ENCODE peak calls at places on chromosomes 4 and X, in four cellular contexts. O, N, Y and A are unnamed samples.
A peak's percentile ranks its signal among the peaks of the same experiment; 100 is the strongest.

GRCh38 chr4:109359040-109359646 is 56.7 kb upstream of the COL25A1 start:
- DNase-seq in O (no peak), N (no peak), Y (no peak), A (no peak)

GRCh38 chr4:42397635-42398447 is 553 bp downstream of the SHISA3 start:
- DNase-seq in O (no peak), N (no peak), Y (no peak), A (peak; percentile 29)

GRCh38 chr4:165609653-165610052 is 230.8 kb downstream of the CPE start:
- DNase-seq in O (no peak), N (no peak), Y (no peak), A (no peak)

GRCh38 chr4:40330536-40330935 is 4.6 kb upstream of the CHRNA9 start:
- DNase-seq in O (no peak), N (no peak), Y (no peak), A (no peak)

GRCh38 chr4:41069268-41069667 is 145.1 kb downstream of the APBB2 start:
- DNase-seq in O (no peak), N (no peak), Y (no peak), A (no peak)

GRCh38 chrX:21946925-21947641 is 6.6 kb downstream of the SMS start:
- DNase-seq in O (no peak), N (no peak), Y (no peak), A (peak; percentile 46)

GRCh38 chrX:76802698-76803097 is 375.2 kb downstream of the MAGEE1 start:
- DNase-seq in O (peak; percentile 1), N (no peak), Y (no peak), A (peak; percentile 14)

GRCh38 chr4:31089815-31090214 is 369.6 kb downstream of the PCDH7 start:
- DNase-seq in O (no peak), N (no peak), Y (peak; percentile 97), A (no peak)

GRCh38 chr4:175536852-175537453 is 275.1 kb downstream of the GPM6A start:
- DNase-seq in O (peak; percentile 26), N (peak; percentile 17), Y (peak; percentile 72), A (peak; percentile 59)

GRCh38 chr4:79872738-79873137 is 200.3 kb downstream of the ANTXR2 start:
- DNase-seq in O (no peak), N (no peak), Y (no peak), A (no peak)

GRCh38 chrX:148043456-148043855 is 62.3 kb downstream of the FMR1NB start:
- DNase-seq in O (no peak), N (no peak), Y (no peak), A (peak; percentile 41)

GRCh38 chr4:148834804-148835598 is 392.8 kb upstream of the NR3C2 start:
- DNase-seq in O (no peak), N (no peak), Y (no peak), A (peak; percentile 26)

GRCh38 chr4:123418486-123418931 is 21.9 kb downstream of the SPRY1 start:
- DNase-seq in O (no peak), N (no peak), Y (no peak), A (peak; percentile 92)

GRCh38 chrX:110402091-110402854 is 43.6 kb downstream of the RTL9 start:
- DNase-seq in O (peak; percentile 24), N (peak; percentile 53), Y (no peak), A (no peak)

GRCh38 chr4:160877087-160877790 is 1286.6 kb downstream of the FSTL5 start:
- DNase-seq in O (no peak), N (no peak), Y (no peak), A (no peak)

GRCh38 chr4:17273047-17273446 is 238.8 kb downstream of the QDPR start:
- DNase-seq in O (no peak), N (no peak), Y (no peak), A (no peak)

GRCh38 chr4:65552071-65552470 is 118.2 kb downstream of the EPHA5 start:
- DNase-seq in O (no peak), N (no peak), Y (no peak), A (no peak)

GRCh38 chr4:105551968-105552746 is at the start of gene ARHGEF38:
- DNase-seq in O (no peak), N (no peak), Y (no peak), A (no peak)

GRCh38 chrX:110089656-110090404 is 86.9 kb downstream of the TMEM164 start:
- DNase-seq in O (no peak), N (no peak), Y (no peak), A (peak; percentile 82)

GRCh38 chr4:26307027-26307426 is 13.8 kb upstream of the RBPJ start:
- DNase-seq in O (no peak), N (no peak), Y (no peak), A (no peak)

GRCh38 chr4:59848457-59848856 is 1351.7 kb upstream of the ADGRL3 start:
- DNase-seq in O (no peak), N (no peak), Y (no peak), A (no peak)

GRCh38 chrX:123422875-123423274 is 238.8 kb downstream of the GRIA3 start:
- DNase-seq in O (peak; percentile 3), N (peak; percentile 6), Y (no peak), A (peak; percentile 9)

GRCh38 chr4:4182835-4183568 is 43.7 kb downstream of the OTOP1 start:
- DNase-seq in O (peak; percentile 8), N (peak; percentile 61), Y (peak; percentile 7), A (peak; percentile 52)
- TF ChIP-seq MAX in O (no peak), N (no peak), Y (no peak), A (no peak)

DNA sequence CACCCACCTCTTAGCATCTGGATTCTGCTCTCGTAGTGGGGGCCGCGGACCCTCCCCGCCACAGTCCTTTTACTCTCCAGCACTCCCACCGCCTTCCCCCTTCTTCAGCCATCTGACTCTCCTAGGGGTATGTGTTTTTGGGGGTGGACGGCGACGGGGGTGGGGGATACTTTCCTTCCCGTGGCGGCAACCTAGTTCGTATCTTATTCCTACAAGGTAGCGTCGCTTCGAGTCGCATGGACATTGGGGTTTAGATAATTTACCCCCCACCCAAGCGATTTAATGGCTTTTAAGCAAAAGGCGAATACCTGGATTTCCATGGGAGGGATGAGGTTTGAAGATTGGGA is 1.3 kb upstream of the BCORL1 start:
- DNase-seq in O (no peak), N (no peak), Y (no peak), A (no peak)
- H3K4me3 ChIP-seq in O (no peak overlapping the region), N (no peak overlapping the region), Y (no peak overlapping the region), A (peak overlapping the region; percentile 59)

DNA sequence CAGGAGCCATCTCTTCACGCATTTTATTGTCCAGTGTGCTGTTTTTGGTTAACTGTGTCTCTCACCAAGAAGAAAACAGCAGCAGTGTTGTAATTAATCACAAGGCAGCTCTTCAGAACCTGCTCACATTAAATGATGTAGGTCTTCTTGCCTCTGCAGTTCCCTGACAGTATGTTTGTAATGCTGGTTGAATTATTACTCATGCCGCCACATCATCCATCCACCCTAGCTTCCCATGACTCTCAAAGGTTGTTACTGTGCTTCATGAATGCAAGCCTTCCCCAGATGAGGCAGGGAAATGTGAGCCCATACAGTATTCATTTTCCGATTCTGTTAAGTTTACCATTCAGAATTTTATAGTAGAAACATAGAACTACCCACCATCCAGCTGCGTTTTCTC is 17.4 kb downstream of the TLR10 start:
- DNase-seq in O (no peak), N (no peak), Y (no peak), A (no peak)
- TF ChIP-seq CTCF in O (no peak), N (no peak), Y (no peak), A (no peak)

GRCh38 chr4:132763465-132763864 is 385.6 kb upstream of the PCDH10 start:
- DNase-seq in O (no peak), N (no peak), Y (no peak), A (no peak)

GRCh38 chr4:132759199-132759780 is 389.8 kb upstream of the PCDH10 start:
- DNase-seq in O (no peak), N (no peak), Y (no peak), A (no peak)
- TF ChIP-seq MAX in O (no peak), N (no peak), Y (no peak), A (no peak)

DNA sequence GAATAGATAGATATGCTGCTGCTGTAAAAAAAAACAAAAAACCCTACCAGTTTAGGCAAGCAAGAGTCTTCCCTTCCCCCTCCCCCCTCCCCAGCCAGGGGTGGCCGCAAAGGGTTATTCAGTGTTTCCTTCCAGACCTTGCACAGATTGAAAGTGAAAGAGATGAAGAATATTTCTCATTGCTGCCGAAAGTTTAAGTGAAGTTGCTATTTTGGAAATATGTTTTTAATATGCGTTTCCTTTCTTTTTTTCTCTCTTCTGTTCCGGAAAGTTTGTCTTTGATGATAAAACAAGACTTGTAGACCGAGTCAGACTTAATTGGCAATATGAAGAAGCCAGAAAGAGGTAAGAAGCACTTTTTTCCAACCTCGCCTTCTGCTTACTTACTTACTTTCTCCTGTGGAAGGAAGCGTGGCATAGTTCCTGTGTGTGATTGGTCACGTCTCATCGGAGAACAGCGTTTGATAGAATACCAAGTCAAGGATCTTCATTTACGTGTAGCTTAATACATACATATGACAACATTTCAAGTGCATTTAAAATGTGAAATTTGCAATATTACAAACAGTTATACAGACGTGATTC is 58.4 kb upstream of the CLCN4 start:
- DNase-seq in O (no peak), N (no peak), Y (no peak), A (no peak)
- H3K4me3 ChIP-seq in O (no peak overlapping the region), N (no peak overlapping the region), Y (no peak overlapping the region), A (no peak overlapping the region)

DNA sequence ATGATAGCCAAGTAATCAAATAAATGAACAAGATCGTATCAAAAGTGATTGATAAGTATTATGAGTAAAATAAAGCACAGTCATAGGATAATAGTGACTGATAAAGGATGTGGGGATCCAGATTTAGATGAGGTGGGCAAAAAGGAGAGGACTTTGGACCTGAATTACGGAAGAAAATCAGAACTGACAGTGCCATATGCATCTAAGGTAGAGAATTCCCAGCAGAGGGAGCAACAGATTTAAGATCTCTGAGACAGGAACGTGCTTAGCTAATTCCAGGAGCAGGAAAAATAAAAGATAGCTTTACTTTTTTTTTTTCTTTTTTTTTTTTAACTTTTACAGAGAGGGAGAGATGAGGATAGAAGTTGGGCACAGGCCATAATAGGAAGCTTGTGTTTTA is 189.9 kb downstream of the NWD2 start:
- DNase-seq in O (no peak), N (no peak), Y (peak; percentile 16), A (no peak)
- TF ChIP-seq CTCF in O (peak; percentile 17), N (no peak), Y (peak; percentile 28), A (no peak)

GRCh38 chr4:152033621-152034020 is 272.8 kb upstream of the GATB start:
- DNase-seq in O (no peak), N (no peak), Y (no peak), A (no peak)
- TF ChIP-seq MAX in O (no peak), N (no peak), Y (no peak), A (no peak)

GRCh38 chr4:138513535-138513934 is 271.4 kb upstream of the SLC7A11 start:
- DNase-seq in O (no peak), N (no peak), Y (no peak), A (no peak)
- H3K4me3 ChIP-seq in O (no peak overlapping the region), N (no peak overlapping the region), Y (no peak overlapping the region), A (no peak overlapping the region)

GRCh38 chr4:74410741-74411140 is 34.2 kb upstream of the AREG start:
- DNase-seq in O (no peak), N (no peak), Y (no peak), A (no peak)
- TF ChIP-seq CTCF in O (no peak), N (no peak), Y (no peak), A (no peak)

DNA sequence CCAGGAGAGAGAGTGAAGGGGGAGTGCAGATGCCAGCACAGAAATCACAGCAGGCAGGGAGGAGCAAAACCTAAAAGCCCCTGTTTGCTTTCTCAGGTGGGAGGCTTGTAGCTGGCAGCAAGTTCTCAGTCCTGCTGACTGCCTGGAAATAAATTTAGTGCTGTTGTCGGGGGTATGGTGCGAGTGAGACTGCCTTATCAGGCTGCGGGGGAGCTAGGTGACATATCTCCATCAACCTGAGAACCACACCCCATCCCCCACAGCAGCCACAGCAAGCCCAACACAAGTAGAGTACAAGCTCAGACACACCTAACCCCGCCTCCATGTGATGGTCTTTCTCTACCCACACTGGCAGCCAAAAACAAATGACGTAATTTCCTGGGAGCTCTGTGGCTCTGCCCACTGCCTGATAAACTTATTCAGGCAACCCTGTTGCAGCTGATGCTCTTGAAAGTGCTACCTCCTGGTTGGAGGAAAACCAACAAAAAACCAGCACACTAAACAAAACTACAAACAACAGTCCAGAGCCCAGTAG is 953.4 kb upstream of the NDST4 start:
- DNase-seq in O (no peak), N (no peak), Y (no peak), A (peak; percentile 3)
- TF ChIP-seq MAX in O (no peak), N (no peak), Y (no peak), A (no peak)